ENCODE peak calls at places on chromosome 19, in five cellular contexts. One of them, this sample, is unnamed. For H3K36me3, the result is how much of the 10 kb centered on the place peaks cover.

GRCh38 chr19:7215176-7215575 is 79.0 kb downstream of the INSR start:
- DNase-seq in HCT116: no peak
- DNase-seq in sigmoid colon: no peak
- DNase-seq in transverse colon: no peak
- DNase-seq in stomach: no peak
- DNase-seq in this sample: no peak

GRCh38 chr19:4371898-4372629 is 28.3 kb downstream of the SH3GL1 start:
- DNase-seq in stomach: no peak
- DNase-seq in HCT116: no peak
- DNase-seq in transverse colon: no peak
- DNase-seq in sigmoid colon: no peak
- DNase-seq in this sample: no peak

GRCh38 chr19:4556574-4557185 is 2.8 kb downstream of the SEMA6B start:
- DNase-seq in transverse colon: peak
- DNase-seq in HCT116: peak
- DNase-seq in sigmoid colon: no peak
- DNase-seq in stomach: no peak
- DNase-seq in this sample: no peak

GRCh38 chr19:43591904-43592772 is 3.8 kb downstream of the IRGQ start:
- DNase-seq in transverse colon: no peak
- DNase-seq in HCT116: no peak
- DNase-seq in stomach: no peak
- DNase-seq in sigmoid colon: no peak
- DNase-seq in this sample: no peak

GRCh38 chr19:38596057-38596981 is 21.4 kb downstream of the MAP4K1 start:
- DNase-seq in HCT116: peak
- DNase-seq in stomach: peak
- DNase-seq in transverse colon: peak
- DNase-seq in sigmoid colon: no peak
- DNase-seq in this sample: no peak

GRCh38 chr19:6042776-6043726 is 65.1 kb upstream of the RANBP3 start:
- DNase-seq in transverse colon: no peak
- DNase-seq in HCT116: no peak
- DNase-seq in stomach: no peak
- DNase-seq in sigmoid colon: no peak
- DNase-seq in this sample: no peak

GRCh38 chr19:29285187-29285687 is 72.3 kb upstream of the UQCRFS1 start:
- DNase-seq in sigmoid colon: no peak
- DNase-seq in transverse colon: no peak
- DNase-seq in HCT116: no peak
- DNase-seq in stomach: no peak
- DNase-seq in this sample: no peak

GRCh38 chr19:39407644-39408391 is 1.2 kb downstream of the ZFP36 start:
- DNase-seq in transverse colon: peak
- DNase-seq in HCT116: no peak
- DNase-seq in sigmoid colon: peak
- DNase-seq in stomach: peak
- DNase-seq in this sample: no peak

GRCh38 chr19:14735915-14736314 is 42.4 kb downstream of the ADGRE2 start:
- DNase-seq in sigmoid colon: no peak
- DNase-seq in stomach: no peak
- DNase-seq in transverse colon: no peak
- DNase-seq in HCT116: no peak
- DNase-seq in this sample: no peak

GRCh38 chr19:29544656-29545360 is 19.0 kb downstream of the VSTM2B start:
- DNase-seq in HCT116: no peak
- DNase-seq in transverse colon: no peak
- DNase-seq in sigmoid colon: peak
- DNase-seq in stomach: no peak
- DNase-seq in this sample: no peak

GRCh38 chr19:18002347-18002850 is 5.6 kb upstream of the ARRDC2 start:
- DNase-seq in stomach: no peak
- DNase-seq in HCT116: no peak
- DNase-seq in transverse colon: no peak
- DNase-seq in sigmoid colon: no peak
- DNase-seq in this sample: no peak

GRCh38 chr19:54707932-54708331 is 16.3 kb upstream of the KIR3DL3 start:
- DNase-seq in HCT116: no peak
- DNase-seq in stomach: no peak
- DNase-seq in transverse colon: peak
- DNase-seq in sigmoid colon: no peak
- DNase-seq in this sample: no peak

GRCh38 chr19:29988351-29988750 is 46.3 kb downstream of the URI1 start:
- DNase-seq in sigmoid colon: no peak
- DNase-seq in transverse colon: no peak
- DNase-seq in HCT116: no peak
- DNase-seq in stomach: no peak
- DNase-seq in this sample: no peak

GRCh38 chr19:45769821-45770191 is 754 bp upstream of the SIX5 start:
- DNase-seq in stomach: peak
- DNase-seq in transverse colon: peak
- DNase-seq in sigmoid colon: peak
- DNase-seq in HCT116: no peak
- DNase-seq in this sample: no peak

GRCh38 chr19:48397636-48398328 is 4.3 kb downstream of the GRIN2D start:
- DNase-seq in stomach: no peak
- DNase-seq in transverse colon: no peak
- DNase-seq in HCT116: no peak
- DNase-seq in sigmoid colon: no peak
- DNase-seq in this sample: no peak

GRCh38 chr19:32397736-32398135 is 7.8 kb upstream of the DPY19L3 start:
- DNase-seq in HCT116: no peak
- DNase-seq in transverse colon: no peak
- DNase-seq in stomach: no peak
- DNase-seq in sigmoid colon: no peak
- DNase-seq in this sample: no peak

GRCh38 chr19:16529466-16530144 is 12.6 kb downstream of the CHERP start:
- DNase-seq in HCT116: no peak
- DNase-seq in transverse colon: no peak
- DNase-seq in stomach: no peak
- DNase-seq in sigmoid colon: no peak
- DNase-seq in this sample: no peak

GRCh38 chr19:19595171-19595701 is 23.3 kb downstream of the PBX4 start:
- DNase-seq in transverse colon: no peak
- DNase-seq in HCT116: no peak
- DNase-seq in stomach: peak
- DNase-seq in sigmoid colon: no peak
- DNase-seq in this sample: no peak

GRCh38 chr19:19146000-19146608 is 7.8 kb upstream of the TMEM161A start:
- DNase-seq in sigmoid colon: peak
- DNase-seq in HCT116: no peak
- DNase-seq in stomach: peak
- DNase-seq in transverse colon: peak
- DNase-seq in this sample: no peak

GRCh38 chr19:13844130-13844631 is 32.8 kb upstream of the NANOS3 start:
- DNase-seq in stomach: no peak
- DNase-seq in transverse colon: no peak
- DNase-seq in sigmoid colon: no peak
- DNase-seq in HCT116: no peak
- DNase-seq in this sample: no peak

GRCh38 chr19:19319725-19320361 is 466 bp downstream of the SUGP1 start:
- DNase-seq in HCT116: no peak
- DNase-seq in sigmoid colon: no peak
- DNase-seq in stomach: no peak
- DNase-seq in transverse colon: peak
- DNase-seq in this sample: no peak

GRCh38 chr19:12265921-12266704 is 28.6 kb downstream of the ZNF44 start:
- DNase-seq in sigmoid colon: no peak
- DNase-seq in transverse colon: no peak
- DNase-seq in stomach: no peak
- DNase-seq in HCT116: no peak
- DNase-seq in this sample: no peak

GRCh38 chr19:44356383-44357111 is at the start of gene ZNF112:
- DNase-seq in stomach: peak
- DNase-seq in sigmoid colon: peak
- DNase-seq in HCT116: peak
- DNase-seq in transverse colon: peak
- DNase-seq in this sample: no peak

GRCh38 chr19:15672580-15673175 is at the start of gene CYP4F12:
- DNase-seq in transverse colon: peak
- DNase-seq in sigmoid colon: peak
- DNase-seq in HCT116: peak
- DNase-seq in stomach: peak
- DNase-seq in this sample: peak

GRCh38 chr19:51407631-51408131 is 9.8 kb downstream of the SIGLEC10 start:
- DNase-seq in transverse colon: peak
- DNase-seq in stomach: peak
- DNase-seq in sigmoid colon: no peak
- DNase-seq in HCT116: peak
- DNase-seq in this sample: no peak

GRCh38 chr19:20278342-20278741 is 111.3 kb downstream of the ZNF486 start:
- DNase-seq in HCT116: no peak
- DNase-seq in sigmoid colon: no peak
- DNase-seq in stomach: peak
- DNase-seq in transverse colon: peak
- DNase-seq in this sample: no peak

GRCh38 chr19:6826281-6826920 is 53.9 kb downstream of the VAV1 start:
- DNase-seq in stomach: no peak
- DNase-seq in sigmoid colon: no peak
- DNase-seq in transverse colon: no peak
- DNase-seq in HCT116: no peak
- DNase-seq in this sample: no peak

GRCh38 chr19:45862271-45862563 is 730 bp downstream of the SYMPK start:
- DNase-seq in transverse colon: peak
- DNase-seq in stomach: no peak
- DNase-seq in sigmoid colon: no peak
- DNase-seq in HCT116: no peak
- DNase-seq in this sample: no peak

DNA sequence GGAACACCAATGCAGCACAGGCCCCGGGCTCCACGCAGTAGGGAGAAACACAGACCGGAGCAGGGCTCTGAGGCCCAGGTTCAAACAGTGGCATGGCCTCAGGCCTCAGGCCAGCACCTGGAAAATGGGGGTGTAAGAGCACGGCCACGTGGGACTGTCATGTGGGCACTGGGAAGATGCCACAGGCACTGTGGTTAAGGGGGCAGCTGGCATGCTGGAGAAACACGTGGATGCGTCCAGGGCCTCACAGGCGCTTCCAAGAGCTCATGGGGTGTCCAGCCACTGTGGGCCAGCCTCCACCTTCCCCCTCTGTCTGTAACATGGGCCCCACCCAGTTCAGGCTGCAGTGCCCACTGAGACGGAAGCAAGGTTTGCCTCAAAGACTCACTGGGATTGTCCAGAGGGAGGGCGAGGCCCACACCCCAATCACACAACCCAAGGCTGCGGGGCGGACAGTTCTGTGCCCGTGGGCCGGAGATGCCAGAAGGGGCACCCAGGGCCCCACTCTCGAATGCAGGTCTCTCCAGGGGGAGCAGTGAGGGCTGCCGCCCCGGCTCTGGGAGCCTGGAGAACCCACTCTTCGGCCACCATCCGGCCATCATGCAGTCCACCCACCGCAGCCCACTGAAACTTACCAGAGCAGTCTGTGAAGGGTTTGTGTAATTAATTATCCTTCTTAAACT is 6.3 kb upstream of the MBD3 start:
- DNase-seq in stomach: no peak
- DNase-seq in HCT116: no peak
- DNase-seq in transverse colon: no peak
- DNase-seq in sigmoid colon: no peak
- DNase-seq in this sample: no peak
- H3K36me3 ChIP-seq in stomach: under half
- H3K36me3 ChIP-seq in HCT116: under half
- H3K36me3 ChIP-seq in transverse colon: under half
- H3K36me3 ChIP-seq in sigmoid colon: half or more
- H3K36me3 ChIP-seq in this sample: under half

GRCh38 chr19:508204-509150 is 1.2 kb downstream of the TPGS1 start:
- DNase-seq in stomach: no peak
- DNase-seq in transverse colon: no peak
- DNase-seq in sigmoid colon: peak
- DNase-seq in HCT116: no peak
- DNase-seq in this sample: no peak
- H3K27ac ChIP-seq in stomach: peak
- H3K27ac ChIP-seq in transverse colon: peak
- H3K27ac ChIP-seq in sigmoid colon: no peak
- H3K27ac ChIP-seq in HCT116: peak
- H3K27ac ChIP-seq in this sample: peak

DNA sequence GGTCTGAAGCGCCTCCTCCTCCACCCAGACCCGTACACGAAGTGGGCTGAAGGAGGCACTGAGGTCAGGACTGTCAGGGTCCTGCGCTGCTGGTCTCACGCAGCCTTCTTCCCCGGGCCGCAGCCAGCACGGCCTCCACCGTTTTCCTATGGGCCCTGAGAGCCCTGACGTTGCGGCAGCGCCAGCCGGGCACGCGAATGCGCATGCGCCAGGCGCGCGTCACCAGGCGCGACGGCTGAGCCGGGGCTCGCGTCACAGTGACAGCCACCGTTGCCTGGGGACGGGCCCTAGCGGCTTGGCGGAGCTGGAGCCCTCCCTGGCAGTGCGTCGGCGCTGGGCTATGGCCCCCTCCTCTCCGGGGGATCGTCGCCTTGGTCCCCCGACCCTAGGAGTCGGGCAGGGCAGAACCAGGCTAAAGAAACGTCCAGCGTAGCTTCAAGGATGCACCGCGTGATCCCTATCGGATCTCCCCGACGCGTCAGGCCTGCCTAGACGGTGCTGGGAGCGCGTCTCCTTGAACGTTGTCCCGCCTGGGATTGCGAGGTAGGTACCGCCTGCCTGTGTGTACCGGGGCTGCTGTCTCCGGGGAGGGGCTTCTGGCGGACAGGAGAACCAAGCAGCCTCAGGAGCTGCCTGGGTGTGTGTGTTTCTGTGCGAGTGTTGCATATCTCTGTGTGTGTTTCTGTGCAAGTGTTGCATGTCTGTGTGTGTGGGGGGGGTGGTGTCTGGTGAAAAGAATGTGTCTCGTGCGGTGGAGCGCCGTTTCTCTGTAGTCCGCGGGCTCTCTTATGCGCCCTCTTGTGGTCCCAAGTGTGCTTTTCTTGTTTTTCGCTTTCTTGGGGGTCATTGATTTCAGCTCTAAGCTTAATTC is 43.2 kb downstream of the ZNF571 start:
- DNase-seq in stomach: no peak
- DNase-seq in HCT116: no peak
- DNase-seq in sigmoid colon: no peak
- DNase-seq in transverse colon: peak
- DNase-seq in this sample: no peak
- TF ChIP-seq CTCF in stomach: no peak
- TF ChIP-seq CTCF in HCT116: no peak
- TF ChIP-seq CTCF in sigmoid colon: no peak
- TF ChIP-seq CTCF in transverse colon: no peak
- TF ChIP-seq CTCF in this sample: no peak

DNA sequence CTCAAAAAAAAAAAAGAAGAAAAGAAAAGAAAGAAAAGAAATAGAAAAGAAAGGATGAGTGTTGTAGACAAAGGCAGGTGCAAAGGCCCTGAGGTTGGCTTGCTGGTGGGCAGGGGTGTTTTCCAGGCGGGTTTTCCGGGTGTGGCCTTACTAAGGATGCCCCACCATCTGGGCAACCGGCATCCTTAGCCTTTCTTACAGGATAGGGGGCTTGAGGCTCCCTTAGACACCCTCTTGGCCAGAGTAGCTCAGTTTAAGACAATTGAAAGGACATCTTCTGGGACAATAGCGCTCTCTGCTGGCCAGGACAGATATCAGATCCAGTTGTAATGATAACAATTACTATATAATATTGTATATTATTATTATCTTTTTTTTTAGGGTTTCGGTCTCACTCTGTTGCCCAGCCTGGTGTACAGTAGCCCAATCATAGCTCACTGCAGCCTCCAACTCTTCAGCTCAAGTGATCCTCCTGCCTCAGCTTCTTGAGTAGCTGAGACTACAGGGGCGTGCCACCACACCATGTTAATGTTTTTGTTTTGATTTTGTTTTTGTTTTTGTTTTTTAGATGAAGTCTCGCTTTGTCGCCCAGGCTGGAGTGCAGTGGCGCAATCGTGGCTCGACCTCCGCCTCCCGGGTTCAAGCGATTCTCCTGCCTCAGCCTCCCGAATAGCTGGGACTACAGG is 1.4 kb upstream of the QTRT1 start:
- DNase-seq in sigmoid colon: no peak
- DNase-seq in transverse colon: peak
- DNase-seq in HCT116: peak
- DNase-seq in stomach: peak
- DNase-seq in this sample: no peak
- H3K36me3 ChIP-seq in sigmoid colon: under half
- H3K36me3 ChIP-seq in transverse colon: under half
- H3K36me3 ChIP-seq in HCT116: under half
- H3K36me3 ChIP-seq in stomach: under half
- H3K36me3 ChIP-seq in this sample: under half